ENCODE peak calls at places on chromosomes 11 and 22, in seven cellular contexts. X is fibroblast of lung, E is mammary epithelial cell, N is transverse colon, F is hepatocyte, S is body of pancreas, U is AG04450. R is an unnamed sample.

GRCh38 chr11:107689317-107690202 is 22.3 kb downstream of the SLN start:
- DNase-seq in X (peak; percentile 70), E (peak; percentile 34), N (peak; percentile 68), F (peak; percentile 86), S (peak; percentile 77), U (peak; percentile 2), R (no peak)

GRCh38 chr11:65211293-65212105 is 29.8 kb downstream of the CAPN1 start:
- DNase-seq in X (no peak), E (no peak), N (no peak), F (no peak), S (no peak), U (no peak), R (no peak)

GRCh38 chr11:47714554-47715081 is 551 bp downstream of the AGBL2 start:
- DNase-seq in X (peak; percentile 26), E (peak; percentile 56), N (peak; percentile 18), F (peak; percentile 8), S (no peak), U (no peak), R (no peak)

GRCh38 chr11:134411887-134412507 is at the start of gene B3GAT1:
- DNase-seq in X (no peak), E (no peak), N (no peak), F (peak; percentile 16), S (no peak), U (no peak), R (no peak)

GRCh38 chr22:22576244-22576988 is 17.4 kb upstream of the PRAME start:
- DNase-seq in X (peak; percentile 43), E (peak; percentile 11), N (peak; percentile 45), F (peak; percentile 76), S (peak; percentile 49), U (no peak), R (no peak)

GRCh38 chr11:61059260-61059752 is 43.0 kb upstream of the CD5 start:
- DNase-seq in X (no peak), E (no peak), N (no peak), F (no peak), S (no peak), U (no peak), R (no peak)

GRCh38 chr11:134535029-134536025 is 123.3 kb upstream of the B3GAT1 start:
- DNase-seq in X (no peak), E (no peak), N (no peak), F (no peak), S (no peak), U (no peak), R (no peak)

GRCh38 chr11:76347391-76347790 is 33.5 kb downstream of the THAP12 start:
- DNase-seq in X (peak; percentile 30), E (no peak), N (no peak), F (no peak), S (peak; percentile 62), U (no peak), R (no peak)

GRCh38 chr11:107562647-107563208 is 2.8 kb downstream of the ALKBH8 start:
- DNase-seq in X (peak; percentile 51), E (peak; percentile 95), N (no peak), F (no peak), S (no peak), U (no peak), R (no peak)

GRCh38 chr11:125925247-125925740 is 20.6 kb upstream of the VSIG10L2 start:
- DNase-seq in X (no peak), E (no peak), N (peak; percentile 42), F (peak; percentile 74), S (peak; percentile 34), U (no peak), R (no peak)

GRCh38 chr11:117731689-117732290 is 65.2 kb downstream of the DSCAML1 start:
- DNase-seq in X (no peak), E (no peak), N (no peak), F (no peak), S (no peak), U (no peak), R (no peak)

GRCh38 chr22:23119492-23120414 is 22.0 kb downstream of the RSPH14 start:
- DNase-seq in X (no peak), E (no peak), N (no peak), F (no peak), S (no peak), U (no peak), R (no peak)

GRCh38 chr11:1530686-1531256 is 41.3 kb downstream of the DUSP8 start:
- DNase-seq in X (no peak), E (no peak), N (no peak), F (no peak), S (no peak), U (no peak), R (no peak)

GRCh38 chr22:50114221-50114981 is 24.6 kb downstream of the MOV10L1 start:
- DNase-seq in X (peak; percentile 81), E (no peak), N (no peak), F (peak; percentile 46), S (no peak), U (peak; percentile 39), R (peak; percentile 53)

GRCh38 chr11:464316-464715 is 14.2 kb downstream of the PTDSS2 start:
- DNase-seq in X (no peak), E (no peak), N (no peak), F (no peak), S (no peak), U (no peak), R (no peak)

GRCh38 chr11:45041556-45041955 is 90.9 kb upstream of the TP53I11 start:
- DNase-seq in X (no peak), E (no peak), N (no peak), F (no peak), S (no peak), U (no peak), R (no peak)

GRCh38 chr22:46764779-46765485 is 2.5 kb downstream of the TBC1D22A start:
- DNase-seq in X (no peak), E (no peak), N (no peak), F (no peak), S (peak; percentile 80), U (no peak), R (no peak)

GRCh38 chr22:42288791-42289190 is 18.3 kb upstream of the TCF20 start:
- DNase-seq in X (no peak), E (peak; percentile 75), N (no peak), F (no peak), S (no peak), U (no peak), R (no peak)

GRCh38 chr11:119742263-119742861 is 13.4 kb upstream of the NECTIN1 start:
- DNase-seq in X (no peak), E (no peak), N (peak; percentile 36), F (peak; percentile 57), S (no peak), U (no peak), R (no peak)

GRCh38 chr11:60914620-60915249 is 777 bp downstream of the TMEM109 start:
- DNase-seq in X (peak; percentile 31), E (peak; percentile 58), N (peak; percentile 38), F (peak; percentile 48), S (peak; percentile 38), U (no peak), R (no peak)

GRCh38 chr11:66313321-66314185 is 3.3 kb downstream of the CD248 start:
- DNase-seq in X (peak; percentile 42), E (no peak), N (no peak), F (peak; percentile 86), S (no peak), U (no peak), R (no peak)
- TF ChIP-seq CTCF in X (peak; percentile 39), E (no peak), N (no peak), F (peak; percentile 52), S (no peak), U (peak; percentile 40), R (peak; percentile 20)

GRCh38 chr22:40276877-40277823 is 69.2 kb upstream of the ADSL start:
- DNase-seq in X (peak; percentile 65), E (peak; percentile 27), N (no peak), F (no peak), S (peak; percentile 22), U (no peak), R (no peak)
- H3K4me3 ChIP-seq in X (peak overlapping the region; percentile 88), E (peak overlapping the region; percentile 77), N (no peak overlapping the region), F (no peak overlapping the region), S (no peak overlapping the region), U (peak overlapping the region; percentile 61), R (no peak overlapping the region)

GRCh38 chr11:33094157-33094556 is 54.8 kb downstream of the TCP11L1 start:
- DNase-seq in X (no peak), E (no peak), N (no peak), F (no peak), S (no peak), U (no peak), R (no peak)

GRCh38 chr11:33083918-33084317 is 44.5 kb downstream of the TCP11L1 start:
- DNase-seq in X (no peak), E (no peak), N (no peak), F (no peak), S (no peak), U (no peak), R (no peak)

GRCh38 chr11:33086017-33086416 is 46.6 kb downstream of the TCP11L1 start:
- DNase-seq in X (no peak), E (no peak), N (no peak), F (no peak), S (no peak), U (no peak), R (no peak)

GRCh38 chr11:33089776-33090175 is 50.4 kb downstream of the TCP11L1 start:
- DNase-seq in X (no peak), E (peak; percentile 32), N (no peak), F (no peak), S (no peak), U (peak; percentile 1), R (peak; percentile 67)
- TF ChIP-seq CTCF in X (no peak), E (peak; percentile 41), N (no peak), F (no peak), S (no peak), U (no peak), R (no peak)

DNA sequence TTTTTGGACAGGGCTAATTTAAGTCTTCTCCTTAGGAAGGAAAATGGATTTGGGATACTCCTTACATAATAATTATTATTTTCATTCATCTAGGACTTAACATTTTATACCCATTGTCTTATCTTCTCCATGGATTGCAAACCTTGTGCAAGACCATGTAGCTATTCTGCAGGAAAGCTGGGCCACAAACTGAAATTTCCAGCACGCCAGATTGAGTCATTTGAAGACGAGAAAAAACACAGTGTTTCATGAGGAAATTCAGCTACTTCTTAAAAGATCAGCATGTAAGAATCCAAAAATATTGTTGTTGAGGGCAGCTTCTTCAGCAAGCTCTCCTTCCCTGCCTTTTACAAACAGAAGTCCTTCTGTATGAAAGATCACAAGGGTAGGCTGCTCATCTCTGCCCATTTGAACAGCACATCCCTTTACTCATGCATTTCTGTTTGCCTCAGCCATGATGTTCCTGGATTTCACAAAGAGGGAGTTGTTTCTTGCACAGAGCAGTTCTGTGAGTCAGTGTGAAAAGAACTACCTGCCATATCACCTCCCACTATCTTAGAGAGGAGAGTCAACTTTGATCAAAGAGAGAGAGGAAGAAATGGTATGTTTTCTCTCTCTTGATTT is 90.5 kb downstream of the FAM76B start:
- DNase-seq in X (no peak), E (peak; percentile 93), N (no peak), F (peak; percentile 20), S (no peak), U (no peak), R (no peak)
- H3K4me3 ChIP-seq in X (no peak overlapping the region), E (no peak overlapping the region), N (no peak overlapping the region), F (no peak overlapping the region), S (no peak overlapping the region), U (no peak overlapping the region), R (no peak overlapping the region)

DNA sequence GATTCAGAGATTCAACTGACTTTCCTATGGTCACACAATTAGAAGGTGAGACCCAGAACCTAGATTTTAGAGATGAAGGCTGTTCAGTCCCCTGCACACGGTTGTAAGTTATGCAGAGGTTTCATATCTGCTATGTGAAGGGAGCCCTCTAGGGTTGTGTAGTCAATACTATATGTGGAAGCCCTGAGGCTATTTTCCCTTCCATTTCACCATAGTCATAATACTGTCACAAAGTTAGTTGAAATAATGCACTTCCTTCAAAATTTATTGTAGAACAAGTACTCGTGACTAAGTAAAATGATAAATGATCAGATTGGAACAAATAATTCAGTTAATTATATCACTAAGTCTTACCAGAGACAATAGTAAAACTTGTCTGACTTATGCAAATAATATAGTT is 48.8 kb downstream of the ENDOD1 start:
- DNase-seq in X (peak; percentile 40), E (no peak), N (no peak), F (peak; percentile 35), S (no peak), U (no peak), R (no peak)
- TF ChIP-seq CTCF in X (no peak), E (peak; percentile 13), N (peak; percentile 40), F (peak; percentile 42), S (no peak), U (peak; percentile 31), R (peak; percentile 49)

R was measured in retinal pigment epithelial cell.